ENCODE peak calls at places on chromosomes 11 and 22, in eight cellular contexts. G is fibroblast of lung, P is IMR-90, E is neural progenitor cell, B is PC-9, Z is K562, Q is OCI-LY7, H is mesenchymal stem cell. S is an unnamed sample.

GRCh38 chr22:30332551-30332950 is 5.8 kb upstream of the TBC1D10A start:
- DNase-seq in H (no peak), B (no peak), Z (no peak), Q (no peak), P (no peak), E (no peak), G (no peak), S (no peak)

GRCh38 chr11:61657566-61657965 is 22.6 kb upstream of the DAGLA start:
- DNase-seq in G (no peak), B (peak), E (no peak), Q (no peak), H (no peak), Z (no peak), P (no peak), S (no peak)

GRCh38 chr22:37525073-37525745 is 6.0 kb upstream of the CARD10 start:
- DNase-seq in H (peak), P (peak), E (no peak), Q (no peak), Z (no peak), B (peak), G (peak), S (no peak)

GRCh38 chr11:70557742-70558485 is 159.6 kb downstream of the CTTN start:
- DNase-seq in Z (no peak), H (peak), B (no peak), Q (no peak), G (peak), P (no peak), E (no peak), S (no peak)

GRCh38 chr11:92180664-92181251 is 43.9 kb upstream of the FAT3 start:
- DNase-seq in E (no peak), H (no peak), Q (no peak), G (peak), Z (no peak), B (no peak), P (peak), S (no peak)

GRCh38 chr22:21917206-21917958 is 35.3 kb downstream of the PPM1F start:
- DNase-seq in E (no peak), G (peak), H (no peak), Z (no peak), P (no peak), Q (no peak), B (no peak), S (no peak)

GRCh38 chr22:26122920-26123468 is 46.3 kb upstream of the SEZ6L start:
- DNase-seq in Q (no peak), Z (no peak), P (no peak), G (no peak), B (no peak), E (no peak), H (no peak), S (no peak)

GRCh38 chr11:66126808-66127555 is 56.9 kb downstream of the PACS1 start:
- DNase-seq in P (peak), G (peak), B (no peak), Q (peak), H (peak), E (no peak), Z (no peak), S (peak)

GRCh38 chr11:119084663-119085522 is at the start of gene HMBS:
- DNase-seq in G (peak), B (peak), Z (peak), Q (peak), H (peak), E (peak), P (peak), S (peak)

GRCh38 chr22:19853058-19853878 is 1.4 kb downstream of the GNB1L start:
- DNase-seq in G (no peak), H (no peak), P (no peak), E (no peak), B (no peak), Z (peak), Q (no peak), S (peak)

GRCh38 chr11:119433369-119433749 is 10.4 kb upstream of the THY1 start:
- DNase-seq in Q (no peak), P (peak), H (peak), G (peak), B (no peak), Z (no peak), E (no peak), S (no peak)

GRCh38 chr11:46381836-46382643 is 571 bp downstream of the MDK start:
- DNase-seq in Z (peak), G (peak), H (peak), B (no peak), P (no peak), Q (no peak), E (peak), S (peak)

GRCh38 chr22:39254789-39255298 is 10.1 kb upstream of the PDGFB start:
- DNase-seq in Z (no peak), Q (no peak), P (peak), G (peak), E (no peak), H (peak), B (no peak), S (no peak)

GRCh38 chr11:128496684-128497056 is 90.7 kb downstream of the ETS1 start:
- DNase-seq in G (no peak), Q (no peak), E (no peak), Z (no peak), P (no peak), H (no peak), B (peak), S (no peak)

GRCh38 chr11:71505001-71505400 is 22.1 kb upstream of the KRTAP5-7 start:
- DNase-seq in Q (no peak), B (peak), P (no peak), Z (no peak), E (no peak), H (no peak), G (no peak), S (no peak)

GRCh38 chr22:31124811-31125465 is 2.2 kb downstream of the INPP5J start:
- DNase-seq in E (no peak), Q (no peak), Z (no peak), H (no peak), P (no peak), B (peak), G (no peak), S (no peak)

GRCh38 chr22:18980829-18981228 is 44.7 kb upstream of the PRODH start:
- DNase-seq in H (no peak), P (no peak), Z (peak), E (no peak), Q (no peak), B (no peak), G (no peak), S (no peak)

GRCh38 chr11:118819687-118820086 is 28.7 kb upstream of the DDX6 start:
- DNase-seq in G (no peak), B (no peak), Z (no peak), H (no peak), Q (no peak), P (no peak), E (no peak), S (no peak)

DNA sequence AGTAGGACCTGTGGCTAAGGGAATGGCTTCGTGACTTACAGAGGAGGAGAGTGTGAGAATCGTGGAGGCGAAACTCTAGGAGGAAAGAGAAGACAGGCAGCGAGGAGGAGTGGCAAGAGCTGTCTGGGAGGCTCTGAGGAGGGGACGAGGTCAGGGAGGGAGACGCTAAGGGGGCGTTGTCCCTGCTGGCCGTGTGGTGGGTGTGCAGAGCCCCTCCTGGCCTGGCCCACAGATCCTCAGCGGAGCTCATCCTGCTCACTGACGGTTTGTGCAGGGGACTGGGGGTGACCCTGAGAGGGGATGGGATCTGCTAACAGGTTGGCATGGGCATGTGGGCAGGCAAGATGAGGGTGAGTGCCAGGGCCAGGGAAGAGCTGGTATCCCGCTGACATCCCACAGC is 56.5 kb upstream of the PRR5 start:
- DNase-seq in Z (no peak), E (no peak), Q (no peak), P (no peak), B (no peak), G (no peak), H (no peak), S (no peak)
- H3K4me2 ChIP-seq in Z (no peak), E (no peak), Q (no peak), P (no peak), B (no peak), G (no peak), H (no peak), S (no peak)

DNA sequence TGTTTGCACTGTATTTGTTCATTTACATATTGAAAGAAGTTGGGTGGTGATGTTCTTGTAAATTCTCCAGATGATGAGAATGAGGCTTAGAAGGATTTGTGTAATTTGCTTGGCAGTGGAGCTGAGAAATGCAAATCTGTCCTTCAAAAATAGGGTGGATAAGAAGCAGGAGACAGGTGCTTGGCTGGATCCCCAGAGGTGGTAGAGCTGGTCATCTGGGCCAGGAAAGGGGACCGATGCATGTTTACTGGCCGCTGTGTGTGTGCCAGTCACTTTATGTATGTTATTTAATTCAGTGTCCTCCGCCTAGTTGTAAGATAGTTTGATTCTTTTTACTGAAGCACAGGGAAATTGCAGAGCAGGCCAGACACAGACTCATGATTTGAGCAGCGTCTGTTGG is 63.6 kb upstream of the HEPHL1 start:
- DNase-seq in H (no peak), P (no peak), B (no peak), Q (no peak), E (no peak), G (no peak), Z (no peak), S (no peak)
- H3K4me2 ChIP-seq in H (no peak), P (no peak), B (no peak), Q (no peak), E (no peak), G (no peak), Z (no peak), S (no peak)

GRCh38 chr11:43983221-43983795 is 40.9 kb downstream of the C11orf96 start:
- DNase-seq in Z (no peak), H (no peak), P (peak), E (no peak), G (peak), Q (no peak), B (peak), S (no peak)

GRCh38 chr11:43986327-43986726 is 43.9 kb downstream of the C11orf96 start:
- DNase-seq in P (no peak), H (no peak), G (no peak), Q (no peak), Z (no peak), B (no peak), E (no peak), S (no peak)

GRCh38 chr11:43984039-43984438 is 41.6 kb downstream of the C11orf96 start:
- DNase-seq in E (no peak), H (no peak), Z (no peak), G (no peak), Q (no peak), P (no peak), B (no peak), S (no peak)

GRCh38 chr11:43985386-43985752 is 42.9 kb downstream of the C11orf96 start:
- DNase-seq in Z (no peak), H (no peak), P (no peak), Q (no peak), G (no peak), B (no peak), E (no peak), S (no peak)

GRCh38 chr11:43984519-43985385 is 42.3 kb downstream of the C11orf96 start:
- DNase-seq in Z (no peak), P (no peak), B (no peak), E (no peak), G (no peak), H (no peak), Q (no peak), S (no peak)
- H3K4me2 ChIP-seq in Z (peak), P (no peak), B (no peak), E (no peak), G (no peak), H (no peak), Q (no peak), S (no peak)

GRCh38 chr11:7436657-7437056 is 48.6 kb upstream of the OLFML1 start:
- DNase-seq in P (no peak), Q (peak), E (no peak), Z (no peak), G (no peak), B (no peak), H (no peak), S (no peak)

GRCh38 chr11:7437706-7438105 is 47.6 kb upstream of the OLFML1 start:
- DNase-seq in H (peak), P (no peak), Z (no peak), E (no peak), Q (no peak), B (no peak), G (peak), S (no peak)

GRCh38 chr11:7430496-7430895 is 54.8 kb upstream of the OLFML1 start:
- DNase-seq in P (no peak), Z (no peak), B (no peak), H (no peak), E (no peak), G (no peak), Q (no peak), S (no peak)

GRCh38 chr11:7439921-7440320 is 45.4 kb upstream of the OLFML1 start:
- DNase-seq in Q (no peak), Z (no peak), H (no peak), P (no peak), B (no peak), E (no peak), G (no peak), S (no peak)

GRCh38 chr11:7436146-7436545 is 49.2 kb upstream of the OLFML1 start:
- DNase-seq in Q (no peak), E (no peak), Z (no peak), B (no peak), G (no peak), P (no peak), H (no peak), S (no peak)
- H3K4me2 ChIP-seq in Q (peak), E (no peak), Z (no peak), B (no peak), G (no peak), P (no peak), H (no peak), S (no peak)

DNA sequence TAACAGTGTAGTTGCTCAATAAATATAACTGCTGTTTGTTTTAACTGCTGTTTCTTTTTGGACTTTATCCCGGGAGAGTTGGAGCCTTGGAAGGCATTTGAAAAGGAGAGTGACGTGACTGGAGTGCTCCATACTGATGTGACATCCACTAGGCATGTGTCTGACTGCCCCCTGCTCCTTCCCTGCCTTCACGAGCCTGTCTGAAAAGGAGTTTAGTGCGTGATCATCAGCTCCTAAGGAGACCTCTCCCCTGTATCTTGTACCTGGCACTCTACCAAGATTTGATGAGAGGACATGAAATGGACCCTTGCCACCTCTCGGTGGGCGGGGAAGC is 22.9 kb downstream of the ZBTB16 start:
- DNase-seq in P (no peak), G (no peak), B (no peak), Q (no peak), E (no peak), H (peak), Z (peak), S (no peak)
- H3K4me2 ChIP-seq in P (no peak), G (no peak), B (no peak), Q (no peak), E (peak), H (no peak), Z (peak), S (no peak)

GRCh38 chr11:63868399-63869064 is 29.6 kb downstream of the MARK2 start:
- DNase-seq in H (no peak), B (no peak), Q (no peak), G (no peak), Z (no peak), P (no peak), E (no peak), S (no peak)
- H3K4me2 ChIP-seq in H (no peak), B (peak), Q (no peak), G (no peak), Z (no peak), P (no peak), E (no peak), S (no peak)

GRCh38 chr11:73390601-73391565 is 14.7 kb downstream of the RELT start:
- DNase-seq in Z (no peak), B (no peak), H (no peak), P (no peak), G (no peak), E (no peak), Q (no peak), S (no peak)
- H3K4me2 ChIP-seq in Z (no peak), B (no peak), H (no peak), P (no peak), G (no peak), E (no peak), Q (no peak), S (no peak)

DNA sequence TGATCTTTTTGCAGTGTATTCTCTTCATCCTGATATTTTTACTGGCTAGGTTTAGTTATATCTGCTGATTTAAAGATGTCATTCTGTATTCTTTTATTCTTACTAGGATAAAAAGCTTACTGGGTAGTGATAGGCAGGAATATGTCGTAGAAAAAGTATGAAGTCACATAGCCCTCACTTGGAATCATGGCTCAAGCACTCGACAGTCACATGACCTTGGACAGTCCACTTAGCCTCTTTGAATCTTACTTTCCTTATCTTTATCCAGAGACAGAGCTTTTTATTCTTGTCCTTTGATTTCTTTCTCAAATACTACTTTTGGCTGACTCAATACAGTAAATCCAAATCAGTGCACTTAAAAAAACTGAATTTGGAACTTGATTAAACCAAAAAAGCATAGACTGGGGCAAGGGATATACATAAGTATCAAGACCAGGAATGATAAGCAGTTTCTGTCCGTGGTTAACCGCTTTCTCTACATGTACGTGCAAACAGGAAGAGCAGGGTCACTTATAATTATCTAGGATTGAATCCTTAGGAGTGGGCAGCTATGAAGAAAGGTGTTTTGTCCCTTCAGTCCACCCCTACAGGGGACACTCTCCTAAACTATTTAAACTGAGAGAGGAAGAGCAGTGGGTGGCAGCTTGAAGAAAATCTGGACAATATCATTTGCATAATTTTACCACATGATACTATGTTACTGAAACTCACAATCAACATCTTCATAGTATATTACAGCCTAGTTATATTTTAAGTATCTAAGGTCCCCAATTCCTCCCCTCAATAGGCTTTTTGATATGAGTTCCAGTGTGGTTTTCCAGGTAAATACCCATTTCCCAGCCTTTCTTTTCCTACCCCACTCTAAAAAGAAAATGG is 8.0 kb downstream of the MMP7 start:
- DNase-seq in P (no peak), E (no peak), H (no peak), G (no peak), B (no peak), Q (no peak), Z (no peak), S (no peak)
- H3K4me2 ChIP-seq in P (no peak), E (no peak), H (no peak), G (no peak), B (no peak), Q (peak), Z (no peak), S (no peak)

GRCh38 chr22:36213596-36213995 is 12.0 kb upstream of the APOL4 start:
- DNase-seq in H (no peak), B (no peak), E (no peak), P (no peak), G (no peak), Z (no peak), Q (no peak), S (no peak)
- H3K4me2 ChIP-seq in H (no peak), B (no peak), E (no peak), P (no peak), G (no peak), Z (no peak), Q (no peak), S (no peak)